ENCODE peak calls at places on chromosomes 12 and 14, in six cellular contexts. C is prostate gland, T is NCI-H69, D is GM10248, L is cardiac muscle cell, S is AG09309. R is an unnamed sample.

GRCh38 chr12:133038310-133038709 is 1.0 kb downstream of the ZNF84 start:
- DNase-seq in L (no peak), C (no peak), D (no peak), T (peak), S (no peak), R (no peak)

GRCh38 chr14:69539631-69540410 is 34.9 kb downstream of the CCDC177 start:
- DNase-seq in T (no peak), L (no peak), S (peak), D (no peak), C (no peak), R (no peak)

GRCh38 chr12:108338915-108339657 is at the start of gene CMKLR1:
- DNase-seq in C (no peak), S (no peak), D (no peak), T (no peak), L (no peak), R (no peak)

GRCh38 chr12:70178038-70178437 is 65.2 kb upstream of the CNOT2 start:
- DNase-seq in C (no peak), D (no peak), L (no peak), T (peak), S (no peak), R (no peak)

GRCh38 chr12:117825827-117826226 is 143.0 kb downstream of the KSR2 start:
- DNase-seq in L (no peak), C (no peak), T (no peak), S (no peak), D (no peak), R (no peak)

GRCh38 chr12:131054345-131055092 is 100.8 kb downstream of the ADGRD1 start:
- DNase-seq in L (no peak), C (no peak), D (no peak), T (no peak), S (no peak), R (no peak)

GRCh38 chr12:86724716-86725115 is 468.5 kb upstream of the MGAT4C start:
- DNase-seq in L (no peak), D (no peak), S (peak), C (no peak), T (no peak), R (peak)

GRCh38 chr14:31936100-31936499 is 141.0 kb upstream of the ARHGAP5 start:
- DNase-seq in T (no peak), S (no peak), L (no peak), C (no peak), D (no peak), R (no peak)

GRCh38 chr14:55446127-55446736 is 5.8 kb upstream of the TBPL2 start:
- DNase-seq in T (peak), S (peak), D (peak), L (peak), C (peak), R (no peak)

GRCh38 chr14:104035300-104035699 is 50.2 kb upstream of the ASPG start:
- DNase-seq in S (no peak), T (peak), C (no peak), L (no peak), D (no peak), R (no peak)

GRCh38 chr12:117119592-117120198 is 20.5 kb upstream of the TESC start:
- DNase-seq in C (no peak), T (peak), D (peak), S (no peak), L (peak), R (no peak)

GRCh38 chr12:49232940-49233841 is 31.7 kb upstream of the TUBA1C start:
- DNase-seq in C (peak), S (no peak), L (peak), T (peak), D (no peak), R (no peak)

GRCh38 chr14:57480044-57480443 is 13.6 kb downstream of the CCDC198 start:
- DNase-seq in T (peak), D (no peak), L (no peak), C (no peak), S (peak), R (no peak)

GRCh38 chr14:65412881-65413738 is 580 bp downstream of the FUT8 start:
- DNase-seq in C (peak), L (peak), D (no peak), S (no peak), T (peak), R (no peak)

GRCh38 chr12:47491516-47491915 is 214.3 kb downstream of the RPAP3 start:
- DNase-seq in S (no peak), L (no peak), T (no peak), C (no peak), D (no peak), R (no peak)

GRCh38 chr12:76275511-76276093 is 72.6 kb downstream of the BBS10 start:
- DNase-seq in C (no peak), L (no peak), D (no peak), T (no peak), S (no peak), R (no peak)

GRCh38 chr12:115464008-115464672 is 780.2 kb upstream of the TBX3 start:
- DNase-seq in C (peak), L (no peak), S (no peak), T (no peak), D (no peak), R (no peak)

GRCh38 chr12:58030566-58031279 is 89.4 kb downstream of the ATP23 start:
- DNase-seq in T (no peak), D (no peak), S (peak), L (no peak), C (no peak), R (no peak)

GRCh38 chr12:76451528-76451927 is 103.3 kb upstream of the BBS10 start:
- DNase-seq in D (no peak), S (no peak), L (no peak), C (no peak), T (no peak), R (no peak)

GRCh38 chr12:24373004-24373403 is 423.5 kb upstream of the SOX5 start:
- DNase-seq in L (no peak), D (no peak), S (no peak), C (no peak), T (no peak), R (no peak)

GRCh38 chr12:95205685-95206084 is 11.6 kb downstream of the FGD6 start:
- DNase-seq in D (no peak), L (peak), T (peak), S (peak), C (peak), R (peak)

GRCh38 chr14:74302160-74302628 is 540 bp downstream of the ABCD4 start:
- DNase-seq in C (no peak), D (peak), L (peak), T (peak), S (no peak), R (no peak)

GRCh38 chr12:132471858-132472255 is 18.1 kb upstream of the FBRSL1 start:
- DNase-seq in T (no peak), D (no peak), C (no peak), S (no peak), L (no peak), R (no peak)

GRCh38 chr12:118102070-118102469 is 1.7 kb downstream of the VSIG10 start:
- DNase-seq in T (peak), C (no peak), S (no peak), L (no peak), D (no peak), R (no peak)

GRCh38 chr14:34931206-34931605 is 51.6 kb upstream of the SRP54 start:
- DNase-seq in D (peak), S (no peak), L (no peak), C (peak), T (no peak), R (no peak)

GRCh38 chr14:30058401-30058800 is 130.8 kb upstream of the PRKD1 start:
- DNase-seq in T (no peak), S (no peak), C (no peak), D (no peak), L (no peak), R (no peak)

GRCh38 chr14:85604671-85605070 is 74.7 kb downstream of the FLRT2 start:
- DNase-seq in S (no peak), T (peak), D (no peak), C (no peak), L (no peak), R (no peak)

GRCh38 chr12:89314060-89314761 is 38.1 kb downstream of the DUSP6 start:
- DNase-seq in C (no peak), T (no peak), D (no peak), S (no peak), L (no peak), R (no peak)

GRCh38 chr14:21526672-21527319 is 650 bp upstream of the SALL2 start:
- DNase-seq in L (peak), S (no peak), D (peak), T (peak), C (no peak), R (no peak)

GRCh38 chr12:57099062-57099714 is 10.3 kb downstream of the NAB2 start:
- DNase-seq in T (no peak), C (no peak), L (no peak), S (no peak), D (no peak), R (no peak)

GRCh38 chr12:22202847-22203246 is 131.7 kb downstream of the ST8SIA1 start:
- DNase-seq in L (no peak), S (no peak), T (no peak), C (no peak), D (no peak), R (no peak)

GRCh38 chr12:121388421-121388981 is 11.4 kb upstream of the RNF34 start:
- DNase-seq in D (no peak), L (no peak), C (no peak), T (no peak), S (peak), R (peak)

GRCh38 chr14:104284636-104285482 is 146.5 kb downstream of the KIF26A start:
- DNase-seq in T (no peak), S (no peak), D (no peak), C (no peak), L (no peak), R (no peak)

R was measured in AG04449.